ENCODE peak calls at places on chromosomes 5 and 9, in five cellular contexts. J is lower lobe of right lung, K is Peyer's patch, X is fibroblast of lung, Y is prostate gland. Z is an unnamed sample.

GRCh38 chr9:6552033-6552737 is 93.3 kb downstream of the GLDC start:
- DNase-seq in J (no peak), K (no peak), X (peak), Y (no peak), Z (no peak)

GRCh38 chr5:111463304-111463703 is 49.0 kb downstream of the STARD4 start:
- DNase-seq in J (no peak), K (no peak), X (no peak), Y (no peak), Z (no peak)

GRCh38 chr9:33737811-33738606 is 57.4 kb upstream of the PRSS3 start:
- DNase-seq in J (no peak), K (no peak), X (peak), Y (peak), Z (no peak)

GRCh38 chr9:108844856-108845255 is 10.9 kb downstream of the ACTL7B start:
- DNase-seq in J (no peak), K (no peak), X (no peak), Y (no peak), Z (no peak)

GRCh38 chr9:6078382-6079105 is 63.1 kb upstream of the RANBP6 start:
- DNase-seq in J (no peak), K (no peak), X (no peak), Y (no peak), Z (no peak)

GRCh38 chr9:131421691-131422090 is 27.8 kb downstream of the PRRC2B start:
- DNase-seq in J (no peak), K (no peak), X (no peak), Y (no peak), Z (no peak)

GRCh38 chr5:176144508-176144907 is 93.7 kb upstream of the SIMC1 start:
- DNase-seq in J (no peak), K (no peak), X (no peak), Y (no peak), Z (peak)

GRCh38 chr9:127369428-127369827 is 27.5 kb upstream of the SLC2A8 start:
- DNase-seq in J (no peak), K (no peak), X (no peak), Y (no peak), Z (no peak)

GRCh38 chr5:42887575-42887974 is 75.9 kb upstream of the SELENOP start:
- DNase-seq in J (no peak), K (no peak), X (peak), Y (no peak), Z (no peak)

GRCh38 chr5:148665431-148665830 is 11.1 kb upstream of the HTR4 start:
- DNase-seq in J (no peak), K (no peak), X (no peak), Y (no peak), Z (no peak)

GRCh38 chr9:120571443-120572257 is 8.3 kb downstream of the CDK5RAP2 start:
- DNase-seq in J (peak), K (no peak), X (peak), Y (peak), Z (peak)

GRCh38 chr9:79221084-79221483 is 350.7 kb upstream of the TLE4 start:
- DNase-seq in J (no peak), K (no peak), X (peak), Y (no peak), Z (no peak)

GRCh38 chr5:116574682-116575634 is at the start of gene SEMA6A:
- DNase-seq in J (peak), K (peak), X (peak), Y (peak), Z (peak)

GRCh38 chr9:19922476-19923118 is 133.8 kb upstream of the SLC24A2 start:
- DNase-seq in J (no peak), K (no peak), X (peak), Y (no peak), Z (peak)

GRCh38 chr9:97627624-97628023 is 5.5 kb downstream of the TSTD2 start:
- DNase-seq in J (no peak), K (no peak), X (peak), Y (no peak), Z (no peak)

GRCh38 chr5:149389552-149390495 is 10.7 kb upstream of the IL17B start:
- DNase-seq in J (no peak), K (no peak), X (no peak), Y (no peak), Z (no peak)

DNA sequence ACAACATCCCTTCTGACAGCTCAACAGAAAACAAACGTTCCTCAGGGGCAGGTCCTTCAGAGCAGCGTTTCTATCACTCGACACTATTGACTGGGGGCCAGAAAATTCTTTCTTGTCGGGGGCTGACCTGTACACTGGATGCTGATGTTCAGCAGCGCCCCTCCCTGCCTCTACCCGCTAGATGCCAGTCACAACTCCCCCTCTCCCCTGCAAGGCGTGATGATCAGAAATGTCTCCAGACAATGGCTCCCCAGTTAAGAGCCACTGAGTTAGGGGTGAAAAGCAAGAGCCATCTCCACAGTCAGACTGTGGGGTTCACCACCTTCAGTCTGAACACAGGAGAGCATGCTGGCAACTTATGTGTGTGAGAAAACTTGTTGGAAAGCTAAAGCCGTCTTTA is 39.8 kb downstream of the SERINC5 start:
- DNase-seq in J (no peak), K (no peak), X (no peak), Y (no peak), Z (no peak)
- H3K4me3 ChIP-seq in J (no peak), K (peak), X (no peak), Y (no peak), Z (no peak)

GRCh38 chr5:173501271-173501670 is 115.2 kb downstream of the BOD1 start:
- DNase-seq in J (no peak), K (no peak), X (no peak), Y (no peak), Z (no peak)

GRCh38 chr5:173500213-173500560 is 116.3 kb downstream of the BOD1 start:
- DNase-seq in J (no peak), K (no peak), X (no peak), Y (no peak), Z (no peak)

GRCh38 chr5:173498286-173498685 is 118.2 kb downstream of the BOD1 start:
- DNase-seq in J (no peak), K (no peak), X (peak), Y (no peak), Z (no peak)

GRCh38 chr5:173498871-173499470 is 117.5 kb downstream of the BOD1 start:
- DNase-seq in J (no peak), K (no peak), X (no peak), Y (no peak), Z (no peak)

DNA sequence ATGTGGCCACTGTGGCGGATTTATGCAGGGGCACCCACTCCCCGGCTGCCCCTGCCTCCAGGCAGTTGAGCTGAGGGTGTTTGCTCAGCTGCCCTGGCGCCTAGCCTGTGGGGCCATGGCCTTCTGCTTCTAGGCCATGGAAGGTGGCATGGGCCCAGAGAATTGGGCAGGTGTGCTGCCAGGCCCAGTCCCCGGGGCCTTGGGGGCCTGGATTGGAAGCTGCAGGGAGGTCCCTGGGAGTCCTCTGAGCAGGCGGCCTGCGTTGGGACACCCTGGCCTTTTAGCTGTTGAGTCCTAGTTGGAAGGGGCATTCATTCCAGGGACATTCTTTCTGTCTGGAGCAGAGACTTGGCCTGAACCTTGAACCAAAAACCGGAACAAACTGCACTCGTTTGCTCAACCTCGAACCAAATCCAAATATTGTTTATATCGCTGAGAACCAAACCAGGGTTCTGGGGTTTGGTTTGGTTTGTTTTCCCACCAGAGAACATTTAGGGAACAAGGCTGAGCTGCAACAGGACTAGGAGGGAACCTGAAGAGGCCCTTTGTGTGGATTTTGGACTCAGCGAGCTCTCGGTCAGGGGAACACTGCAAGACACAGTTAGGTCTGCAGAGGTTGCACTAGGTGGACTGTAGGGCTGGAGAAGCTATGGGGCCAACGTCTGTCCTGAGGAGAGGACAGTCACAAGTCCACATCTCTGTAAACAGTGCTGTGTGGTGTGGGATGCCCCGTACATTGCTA is 116.8 kb downstream of the BOD1 start:
- DNase-seq in J (no peak), K (no peak), X (no peak), Y (no peak), Z (no peak)
- TF ChIP-seq CTCF in J (no peak), K (no peak), X (no peak), Y (no peak), Z (no peak)

DNA sequence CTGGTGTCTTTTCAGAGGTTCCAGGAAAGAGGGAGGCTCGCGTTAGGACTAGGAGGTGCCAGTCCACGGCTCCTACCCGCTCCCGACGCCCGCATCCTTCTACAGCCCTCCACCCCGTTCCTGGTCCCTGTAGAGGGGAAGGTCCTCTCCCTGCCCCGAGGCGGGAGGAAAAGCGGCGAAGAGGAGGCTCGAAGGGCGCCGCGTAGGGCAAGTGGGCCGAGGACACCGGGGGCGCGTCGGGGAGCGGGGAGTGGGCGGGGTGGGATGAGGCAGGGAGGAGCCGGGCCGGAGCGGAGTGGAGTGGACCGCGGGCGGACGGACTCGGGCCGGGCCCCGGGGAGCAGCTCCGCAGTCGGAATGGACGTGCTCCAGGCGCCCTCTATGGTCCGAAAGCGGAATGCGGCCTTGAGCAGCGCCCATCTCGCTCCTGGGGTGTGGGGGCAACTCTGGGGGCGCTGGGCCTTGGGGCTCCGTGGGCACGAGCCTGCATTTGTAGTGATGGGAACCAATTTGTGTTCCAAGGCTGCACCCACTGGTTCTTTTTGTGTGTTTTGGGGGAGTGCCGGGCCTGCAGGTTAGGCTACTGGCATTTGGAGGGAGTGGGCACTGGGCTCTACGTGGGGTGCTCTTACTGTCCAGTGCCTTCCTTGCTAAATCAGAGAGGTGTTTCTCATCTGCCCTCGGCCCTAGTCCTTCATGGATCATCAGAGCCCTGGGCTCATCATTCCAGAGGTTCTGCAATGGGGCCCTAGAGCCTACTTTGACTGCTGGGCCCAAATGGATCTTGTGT is 7.3 kb downstream of the IRX1 start:
- DNase-seq in J (peak), K (no peak), X (no peak), Y (peak), Z (no peak)
- H3K4me3 ChIP-seq in J (no peak), K (peak), X (no peak), Y (no peak), Z (no peak)

GRCh38 chr9:136472640-136473353 is 10.0 kb downstream of the SEC16A start:
- DNase-seq in J (no peak), K (no peak), X (no peak), Y (no peak), Z (no peak)
- TF ChIP-seq CTCF in J (no peak), K (no peak), X (no peak), Y (no peak), Z (no peak)

GRCh38 chr5:122941737-122942136 is 94.8 kb downstream of the PPIC start:
- DNase-seq in J (no peak), K (no peak), X (no peak), Y (no peak), Z (no peak)

GRCh38 chr5:122937914-122938313 is 92.5 kb downstream of the SNX24 start:
- DNase-seq in J (peak), K (no peak), X (peak), Y (peak), Z (peak)

GRCh38 chr5:122943050-122943698 is 93.4 kb downstream of the PPIC start:
- DNase-seq in J (no peak), K (no peak), X (no peak), Y (no peak), Z (no peak)

GRCh38 chr5:122940890-122941289 is 95.5 kb downstream of the SNX24 start:
- DNase-seq in J (no peak), K (no peak), X (no peak), Y (no peak), Z (no peak)

GRCh38 chr5:122942164-122942914 is 94.2 kb downstream of the PPIC start:
- DNase-seq in J (no peak), K (no peak), X (peak), Y (no peak), Z (no peak)
- H3K4me3 ChIP-seq in J (no peak), K (no peak), X (no peak), Y (no peak), Z (no peak)

GRCh38 chr9:123434619-123435240 is 78.7 kb downstream of the CRB2 start:
- DNase-seq in J (no peak), K (no peak), X (no peak), Y (no peak), Z (no peak)
- TF ChIP-seq CTCF in J (no peak), K (no peak), X (no peak), Y (no peak), Z (peak)

GRCh38 chr5:146002491-146002890 is 66.1 kb downstream of the SH3RF2 start:
- DNase-seq in J (no peak), K (no peak), X (no peak), Y (no peak), Z (no peak)
- H3K4me3 ChIP-seq in J (no peak), K (no peak), X (no peak), Y (no peak), Z (no peak)